ENCODE peak calls at places on chromosomes 2 and 18, in seven cellular contexts. J is GDM1; D is NCI-H1436 treated with DMSO at 0.1 percent for 48 hours; C is T-helper 1 cell; V is neuronal stem cell; S is PC-3; W is stimulated activated CD4-positive, alpha-beta T cell treated with anti-CD3 and anti-CD28 coated beads, Interleukin-4, amount 100 ng/mL, for 48 hours. M is an unnamed sample.

GRCh38 chr2:60415814-60416213 is 137.6 kb downstream of the BCL11A start:
- DNase-seq in J (no peak), D (no peak), C (no peak), V (no peak), S (no peak), W (no peak), M (no peak)

GRCh38 chr2:114426756-114427155 is 15.7 kb upstream of the DPP10 start:
- DNase-seq in J (no peak), D (no peak), C (no peak), V (no peak), S (no peak), W (no peak), M (no peak)

GRCh38 chr2:196249171-196249570 is 77.8 kb upstream of the STK17B start:
- DNase-seq in J (no peak), D (no peak), C (no peak), V (no peak), S (no peak), W (no peak), M (no peak)

GRCh38 chr2:19580830-19581229 is 222.4 kb upstream of the OSR1 start:
- DNase-seq in J (no peak), D (no peak), C (no peak), V (no peak), S (no peak), W (no peak), M (peak; percentile 71)

GRCh38 chr2:108626993-108627392 is 92.3 kb upstream of the RANBP2 start:
- DNase-seq in J (no peak), D (no peak), C (no peak), V (no peak), S (no peak), W (no peak), M (peak; percentile 39)

GRCh38 chr18:23738575-23738974 is 49.3 kb downstream of the LAMA3 start:
- DNase-seq in J (no peak), D (no peak), C (no peak), V (no peak), S (no peak), W (no peak), M (no peak)

GRCh38 chr2:160392201-160392600 is 101.4 kb downstream of the RBMS1 start:
- DNase-seq in J (no peak), D (no peak), C (no peak), V (no peak), S (peak; percentile 71), W (no peak), M (no peak)

GRCh38 chr2:176174850-176175728 is 13.4 kb upstream of the HOXD1 start:
- DNase-seq in J (no peak), D (no peak), C (no peak), V (no peak), S (no peak), W (no peak), M (no peak)

GRCh38 chr2:137202310-137202709 is 437.0 kb downstream of the THSD7B start:
- DNase-seq in J (no peak), D (no peak), C (no peak), V (no peak), S (peak; percentile 66), W (no peak), M (no peak)

GRCh38 chr2:2014251-2014761 is 270.0 kb upstream of the PXDN start:
- DNase-seq in J (no peak), D (no peak), C (no peak), V (peak; percentile 62), S (no peak), W (no peak), M (no peak)

GRCh38 chr2:105977212-105977611 is 216.9 kb downstream of the UXS1 start:
- DNase-seq in J (no peak), D (no peak), C (no peak), V (no peak), S (peak; percentile 92), W (peak; percentile 14), M (peak; percentile 27)

GRCh38 chr2:66555511-66556324 is 120.8 kb downstream of the MEIS1 start:
- DNase-seq in J (no peak), D (no peak), C (no peak), V (no peak), S (no peak), W (no peak), M (no peak)

GRCh38 chr18:50240083-50240563 is 26.2 kb downstream of the CFAP53 start:
- DNase-seq in J (no peak), D (no peak), C (no peak), V (no peak), S (peak; percentile 59), W (no peak), M (no peak)

GRCh38 chr2:232777278-232777677 is 913 bp upstream of the KCNJ13 start:
- DNase-seq in J (no peak), D (no peak), C (no peak), V (no peak), S (no peak), W (no peak), M (no peak)

GRCh38 chr2:219803294-219803693 is 175.9 kb downstream of the SLC4A3 start:
- DNase-seq in J (no peak), D (no peak), C (no peak), V (no peak), S (peak; percentile 54), W (no peak), M (peak; percentile 7)

GRCh38 chr18:8283901-8284585 is 325.2 kb upstream of the RAB12 start:
- DNase-seq in J (no peak), D (no peak), C (no peak), V (no peak), S (peak; percentile 55), W (no peak), M (no peak)

GRCh38 chr2:48714240-48714639 is 41.3 kb downstream of the LHCGR start:
- DNase-seq in J (no peak), D (no peak), C (no peak), V (no peak), S (no peak), W (no peak), M (peak; percentile 55)